ENCODE peak calls at places on chromosomes 16 and 17, in ten cellular contexts. G, U, T, P, W, E, N, M, K and Y are unnamed samples.

GRCh38 chr17:74274060-74274702 is at the start of gene DNAI2:
- DNase-seq in P (peak; percentile 40), T (no peak), U (no peak), N (no peak), M (no peak), G (no peak), E (peak; percentile 49), W (peak; percentile 22), K (no peak), Y (no peak)

GRCh38 chr16:88285514-88285822 is 97.3 kb upstream of the ZNF469 start:
- DNase-seq in E (no peak), K (no peak), G (no peak), N (no peak), U (no peak), T (no peak), P (no peak), M (no peak), W (no peak), Y (no peak)

GRCh38 chr17:43732961-43733360 is 25.6 kb downstream of the SOST start:
- DNase-seq in T (no peak), K (no peak), W (no peak), N (no peak), P (no peak), E (no peak), G (no peak), U (no peak), M (peak; percentile 80), Y (no peak)

GRCh38 chr16:13543850-13544249 is 376.1 kb upstream of the ERCC4 start:
- DNase-seq in K (no peak), M (no peak), G (no peak), E (no peak), P (no peak), U (no peak), T (no peak), N (no peak), W (no peak), Y (no peak)

GRCh38 chr17:4634981-4635380 is 6.5 kb downstream of the ALOX15 start:
- DNase-seq in W (no peak), E (no peak), P (no peak), G (no peak), M (no peak), T (no peak), K (no peak), N (no peak), U (no peak), Y (no peak)

GRCh38 chr16:28597692-28598261 is 927 bp upstream of the SULT1A2 start:
- DNase-seq in T (no peak), G (no peak), E (peak; percentile 73), U (peak; percentile 38), W (peak; percentile 87), K (no peak), P (no peak), M (no peak), N (no peak), Y (no peak)

GRCh38 chr17:29929006-29929543 is 953 bp downstream of the SSH2 start:
- DNase-seq in N (no peak), P (no peak), W (peak; percentile 54), K (no peak), M (peak; percentile 7), U (peak; percentile 61), G (peak; percentile 36), T (no peak), E (peak; percentile 22), Y (no peak)

GRCh38 chr17:1959871-1960569 is 65.1 kb downstream of the RTN4RL1 start:
- DNase-seq in U (no peak), N (no peak), G (no peak), W (peak; percentile 62), T (no peak), M (no peak), E (no peak), K (no peak), P (no peak), Y (no peak)

GRCh38 chr16:84774810-84775209 is 45.0 kb upstream of the CRISPLD2 start:
- DNase-seq in P (peak; percentile 46), M (peak; percentile 87), E (no peak), N (no peak), K (no peak), U (no peak), W (no peak), T (peak; percentile 71), G (no peak), Y (no peak)

GRCh38 chr17:17055286-17056166 is 13.3 kb downstream of the MPRIP start:
- DNase-seq in N (no peak), W (no peak), T (no peak), G (peak; percentile 31), M (no peak), U (no peak), P (no peak), E (no peak), K (no peak), Y (no peak)

GRCh38 chr17:65041518-65041917 is 15.0 kb downstream of the GNA13 start:
- DNase-seq in P (no peak), E (no peak), U (no peak), K (no peak), W (no peak), T (no peak), M (no peak), N (no peak), G (no peak), Y (no peak)
- H3K4me3 ChIP-seq in P (no peak overlapping the region), E (no peak overlapping the region), U (no peak overlapping the region), K (peak overlapping the region; percentile 37), W (no peak overlapping the region), T (no peak overlapping the region), M (no peak overlapping the region), N (no peak overlapping the region), G (no peak overlapping the region), Y (no peak overlapping the region)

DNA sequence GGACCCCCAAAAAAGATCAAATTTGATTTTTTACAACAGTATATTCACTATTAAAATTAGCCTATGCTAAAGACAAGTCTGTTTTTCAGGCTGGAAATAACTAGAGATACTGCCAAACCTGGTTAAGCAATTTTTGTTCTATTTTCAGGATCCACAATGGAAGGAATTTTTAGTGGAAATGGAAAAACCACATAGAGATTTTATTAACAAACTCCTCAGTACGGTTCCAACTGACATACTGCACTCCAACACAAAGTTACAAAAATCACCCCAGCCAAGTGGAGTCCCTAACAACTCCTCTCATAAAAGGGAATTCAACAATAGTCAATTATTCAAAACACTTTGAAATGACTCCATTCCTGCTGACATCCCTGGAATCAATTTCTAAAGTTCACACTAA is 101.6 kb upstream of the TOB1 start:
- DNase-seq in P (no peak), W (no peak), K (no peak), T (no peak), U (no peak), G (no peak), M (no peak), N (no peak), E (no peak), Y (no peak)
- H3K27ac ChIP-seq in P (peak overlapping the region; percentile 2), W (peak overlapping the region; percentile 92), K (no peak overlapping the region), T (peak overlapping the region; percentile 24), U (no peak overlapping the region), G (no peak overlapping the region), M (no peak overlapping the region), N (no peak overlapping the region), E (no peak overlapping the region), Y (peak overlapping the region; percentile 78)

GRCh38 chr16:3776316-3776715 is 59.0 kb upstream of the TRAP1 start:
- DNase-seq in G (no peak), N (no peak), W (peak; percentile 85), K (no peak), P (no peak), T (no peak), E (no peak), U (no peak), M (no peak), Y (no peak)

GRCh38 chr16:3783516-3783915 is 66.2 kb upstream of the TRAP1 start:
- DNase-seq in W (no peak), T (no peak), P (no peak), G (no peak), N (no peak), K (no peak), M (no peak), U (no peak), E (no peak), Y (no peak)

GRCh38 chr16:3782566-3782965 is 65.2 kb upstream of the TRAP1 start:
- DNase-seq in P (no peak), N (no peak), W (no peak), U (no peak), G (no peak), K (no peak), E (no peak), T (peak; percentile 53), M (no peak), Y (no peak)

GRCh38 chr16:3781421-3781820 is 64.1 kb upstream of the TRAP1 start:
- DNase-seq in G (no peak), W (no peak), T (no peak), K (no peak), P (no peak), U (no peak), M (no peak), E (no peak), N (no peak), Y (no peak)

GRCh38 chr16:3780570-3780969 is 63.2 kb upstream of the TRAP1 start:
- DNase-seq in G (no peak), T (no peak), E (no peak), K (no peak), N (no peak), M (peak; percentile 7), U (no peak), P (no peak), W (no peak), Y (no peak)
- TF ChIP-seq CTCF in G (no peak), T (no peak), E (peak; percentile 38), K (no peak), N (no peak), M (peak; percentile 15), U (no peak), P (no peak), W (no peak), Y (peak; percentile 14)

GRCh38 chr17:20925954-20926353 is 116.9 kb downstream of the USP22 start:
- DNase-seq in K (no peak), W (no peak), G (no peak), U (no peak), N (no peak), M (no peak), T (no peak), P (no peak), E (no peak), Y (no peak)

GRCh38 chr17:20926532-20926931 is 116.3 kb downstream of the USP22 start:
- DNase-seq in E (no peak), G (no peak), W (no peak), N (no peak), K (no peak), M (peak; percentile 34), P (no peak), U (no peak), T (no peak), Y (no peak)

GRCh38 chr17:20925091-20925490 is 117.7 kb downstream of the USP22 start:
- DNase-seq in U (no peak), T (no peak), N (no peak), K (no peak), E (no peak), G (no peak), M (no peak), W (no peak), P (no peak), Y (no peak)

GRCh38 chr17:20930065-20930760 is 112.6 kb downstream of the USP22 start:
- DNase-seq in G (no peak), U (no peak), W (no peak), E (no peak), N (no peak), T (no peak), K (no peak), P (no peak), M (no peak), Y (no peak)

DNA sequence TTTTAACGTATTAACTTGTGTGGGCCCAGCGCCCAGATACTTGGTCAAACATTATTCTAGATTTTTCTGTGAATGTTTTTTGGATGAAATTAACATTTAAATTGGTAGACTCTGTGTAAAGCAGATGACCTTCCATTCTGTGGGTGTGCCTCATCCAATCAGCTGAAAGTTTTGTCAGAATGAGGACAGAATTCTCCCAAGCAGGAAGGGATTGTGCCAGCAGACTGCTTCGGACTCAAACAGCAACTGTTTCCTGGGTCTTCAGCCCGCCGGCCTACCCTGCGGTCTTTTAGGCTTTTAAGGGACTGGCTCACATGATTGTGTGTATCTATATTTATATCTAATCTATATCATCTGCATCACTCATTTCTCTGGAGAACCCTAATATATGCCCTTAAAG is 115.2 kb downstream of the USP22 start:
- DNase-seq in W (no peak), G (no peak), K (no peak), N (no peak), M (no peak), T (no peak), E (no peak), U (no peak), P (no peak), Y (no peak)
- H3K4me3 ChIP-seq in W (no peak overlapping the region), G (no peak overlapping the region), K (no peak overlapping the region), N (no peak overlapping the region), M (no peak overlapping the region), T (peak overlapping the region; percentile 3), E (no peak overlapping the region), U (no peak overlapping the region), P (no peak overlapping the region), Y (no peak overlapping the region)